ENCODE peak calls at places on chromosomes 16 and 17, in four cellular contexts. D is sigmoid colon, V is body of pancreas, I is heart left ventricle. O is an unnamed sample.
A peak's percentile ranks its signal among the peaks of the same experiment; 100 is the strongest.

GRCh38 chr17:20944014-20944905 is 98.6 kb downstream of the USP22 start:
- DNase-seq in D (no peak), V (peak; percentile 93), I (no peak), O (no peak)

GRCh38 chr17:63631626-63632025 is 9.4 kb downstream of the MAP3K3 start:
- DNase-seq in D (no peak), V (no peak), I (no peak), O (no peak)

GRCh38 chr16:89385712-89386111 is 104.6 kb downstream of the ANKRD11 start:
- DNase-seq in D (peak; percentile 53), V (no peak), I (no peak), O (no peak)

GRCh38 chr17:19660219-19660870 is 11.8 kb downstream of the ALDH3A2 start:
- DNase-seq in D (no peak), V (no peak), I (no peak), O (no peak)

GRCh38 chr16:50425648-50426047 is 56.9 kb upstream of the BRD7 start:
- DNase-seq in D (no peak), V (no peak), I (no peak), O (no peak)

GRCh38 chr17:81902023-81902652 is at the start of gene NPB:
- DNase-seq in D (no peak), V (peak; percentile 47), I (peak; percentile 30), O (no peak)

GRCh38 chr17:55588858-55589257 is 77.6 kb upstream of the SMIM36 start:
- DNase-seq in D (no peak), V (no peak), I (no peak), O (no peak)

GRCh38 chr17:51734976-51735375 is 423.5 kb downstream of the CA10 start:
- DNase-seq in D (no peak), V (no peak), I (no peak), O (no peak)

GRCh38 chr16:84268661-84269060 is 26.0 kb upstream of the WFDC1 start:
- DNase-seq in D (no peak), V (no peak), I (no peak), O (no peak)

GRCh38 chr17:80892019-80892855 is 99.4 kb upstream of the CHMP6 start:
- DNase-seq in D (peak; percentile 77), V (no peak), I (peak; percentile 85), O (peak; percentile 88)

GRCh38 chr17:35423761-35424160 is 8.5 kb downstream of the SLFN12 start:
- DNase-seq in D (no peak), V (no peak), I (no peak), O (no peak)

GRCh38 chr16:57619606-57620315 is 8.7 kb upstream of the ADGRG1 start:
- DNase-seq in D (peak; percentile 35), V (peak; percentile 91), I (no peak), O (peak; percentile 67)

GRCh38 chr16:67482260-67482924 is 955 bp downstream of the AGRP start:
- DNase-seq in D (no peak), V (no peak), I (no peak), O (peak; percentile 83)

GRCh38 chr16:80620656-80621605 is 80.1 kb downstream of the DYNLRB2 start:
- DNase-seq in D (no peak), V (no peak), I (no peak), O (no peak)

GRCh38 chr16:77548766-77549165 is 113.9 kb upstream of the ADAMTS18 start:
- DNase-seq in D (no peak), V (no peak), I (no peak), O (no peak)

GRCh38 chr16:88936008-88936912 is 40.7 kb downstream of the CBFA2T3 start:
- DNase-seq in D (peak; percentile 84), V (peak; percentile 52), I (no peak), O (peak; percentile 91)

GRCh38 chr16:12119562-12119961 is 143.0 kb downstream of the SNX29 start:
- DNase-seq in D (no peak), V (no peak), I (peak; percentile 40), O (no peak)

GRCh38 chr17:39635614-39636176 is 1.2 kb upstream of the STARD3 start:
- DNase-seq in D (no peak), V (no peak), I (no peak), O (no peak)

GRCh38 chr17:42247734-42248133 is 28.5 kb downstream of the STAT5B start:
- DNase-seq in D (peak; percentile 66), V (no peak), I (no peak), O (no peak)

GRCh38 chr17:17837380-17837821 is 615 bp upstream of the SREBF1 start:
- DNase-seq in D (peak; percentile 86), V (peak; percentile 45), I (peak; percentile 74), O (no peak)

GRCh38 chr17:8060274-8060673 is 21.4 kb downstream of the ALOX15B start:
- DNase-seq in D (peak; percentile 65), V (peak; percentile 70), I (no peak), O (peak; percentile 51)

GRCh38 chr16:66976746-66977145 is 11.6 kb upstream of the CES4A start:
- DNase-seq in D (no peak), V (no peak), I (no peak), O (no peak)

GRCh38 chr16:57701759-57702371 is 7.3 kb downstream of the DRC7 start:
- DNase-seq in D (no peak), V (no peak), I (no peak), O (no peak)

GRCh38 chr17:59490259-59490658 is 75.2 kb upstream of the DHX40 start:
- DNase-seq in D (no peak), V (no peak), I (no peak), O (no peak)

GRCh38 chr17:52419256-52419655 is 260.7 kb upstream of the CA10 start:
- DNase-seq in D (no peak), V (peak; percentile 82), I (no peak), O (no peak)

GRCh38 chr17:28963212-28963611 is 11.9 kb upstream of the PHF12 start:
- DNase-seq in D (peak; percentile 8), V (no peak), I (no peak), O (peak; percentile 15)

GRCh38 chr17:16269658-16270057 is 52.6 kb downstream of the PIGL start:
- DNase-seq in D (no peak), V (no peak), I (no peak), O (no peak)

GRCh38 chr17:10177921-10178788 is 20.3 kb downstream of the GAS7 start:
- DNase-seq in D (no peak), V (no peak), I (peak; percentile 45), O (no peak)

GRCh38 chr17:50919321-50920040 is 53.3 kb upstream of the TOB1 start:
- DNase-seq in D (peak; percentile 97), V (peak; percentile 98), I (peak; percentile 96), O (peak; percentile 89)

GRCh38 chr17:8119575-8120519 is 1.5 kb upstream of the ALOXE3 start:
- DNase-seq in D (peak; percentile 87), V (peak; percentile 86), I (peak; percentile 73), O (peak; percentile 87)

GRCh38 chr17:20728181-20728580 is 148.7 kb downstream of the CDRT15L2 start:
- DNase-seq in D (no peak), V (no peak), I (no peak), O (no peak)

GRCh38 chr16:15772579-15773293 is 84.1 kb downstream of the MYH11 start:
- DNase-seq in D (no peak), V (no peak), I (no peak), O (peak; percentile 5)

GRCh38 chr17:11598274-11599221 is at the start of gene DNAH9:
- DNase-seq in D (peak; percentile 97), V (peak; percentile 99), I (peak; percentile 98), O (peak; percentile 89)

GRCh38 chr17:77619326-77619725 is 339.2 kb upstream of the TNRC6C start:
- DNase-seq in D (peak; percentile 35), V (no peak), I (no peak), O (no peak)

GRCh38 chr16:72042157-72042660 is 12.1 kb upstream of the HP start:
- DNase-seq in D (no peak), V (peak; percentile 71), I (no peak), O (no peak)

GRCh38 chr16:88524274-88524972 is 45.8 kb upstream of the ZC3H18 start:
- DNase-seq in D (no peak), V (no peak), I (no peak), O (no peak)

GRCh38 chr17:27457731-27458523 is 1.7 kb downstream of the KSR1 start:
- DNase-seq in D (no peak), V (no peak), I (no peak), O (no peak)
- TF ChIP-seq POLR2A in D (no peak), V (peak; percentile 36), I (no peak), O (no peak)

DNA sequence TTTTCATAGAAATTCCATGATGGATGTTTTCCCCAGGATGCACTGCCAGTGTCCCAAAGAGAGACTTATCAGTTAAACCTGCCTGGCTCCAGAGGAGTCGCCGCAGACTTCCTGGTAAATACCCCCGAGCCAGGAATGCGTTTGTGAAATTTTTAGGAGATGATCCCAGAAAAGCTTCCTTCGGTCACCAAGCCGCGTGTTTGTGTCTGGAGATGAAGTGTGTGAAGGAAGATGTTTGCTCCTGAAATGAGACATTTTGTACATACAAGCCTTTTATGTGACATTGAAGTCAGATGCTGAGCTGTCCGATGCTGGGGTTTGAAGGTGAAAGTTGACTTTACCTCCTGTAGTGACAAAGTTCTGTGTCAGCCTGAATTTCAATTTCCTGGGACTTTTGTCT is 188.7 kb downstream of the MSI2 start:
- DNase-seq in D (no peak), V (no peak), I (no peak), O (no peak)
- H3K27ac ChIP-seq in D (no peak overlapping the region), V (no peak overlapping the region), I (no peak overlapping the region), O (no peak overlapping the region)

DNA sequence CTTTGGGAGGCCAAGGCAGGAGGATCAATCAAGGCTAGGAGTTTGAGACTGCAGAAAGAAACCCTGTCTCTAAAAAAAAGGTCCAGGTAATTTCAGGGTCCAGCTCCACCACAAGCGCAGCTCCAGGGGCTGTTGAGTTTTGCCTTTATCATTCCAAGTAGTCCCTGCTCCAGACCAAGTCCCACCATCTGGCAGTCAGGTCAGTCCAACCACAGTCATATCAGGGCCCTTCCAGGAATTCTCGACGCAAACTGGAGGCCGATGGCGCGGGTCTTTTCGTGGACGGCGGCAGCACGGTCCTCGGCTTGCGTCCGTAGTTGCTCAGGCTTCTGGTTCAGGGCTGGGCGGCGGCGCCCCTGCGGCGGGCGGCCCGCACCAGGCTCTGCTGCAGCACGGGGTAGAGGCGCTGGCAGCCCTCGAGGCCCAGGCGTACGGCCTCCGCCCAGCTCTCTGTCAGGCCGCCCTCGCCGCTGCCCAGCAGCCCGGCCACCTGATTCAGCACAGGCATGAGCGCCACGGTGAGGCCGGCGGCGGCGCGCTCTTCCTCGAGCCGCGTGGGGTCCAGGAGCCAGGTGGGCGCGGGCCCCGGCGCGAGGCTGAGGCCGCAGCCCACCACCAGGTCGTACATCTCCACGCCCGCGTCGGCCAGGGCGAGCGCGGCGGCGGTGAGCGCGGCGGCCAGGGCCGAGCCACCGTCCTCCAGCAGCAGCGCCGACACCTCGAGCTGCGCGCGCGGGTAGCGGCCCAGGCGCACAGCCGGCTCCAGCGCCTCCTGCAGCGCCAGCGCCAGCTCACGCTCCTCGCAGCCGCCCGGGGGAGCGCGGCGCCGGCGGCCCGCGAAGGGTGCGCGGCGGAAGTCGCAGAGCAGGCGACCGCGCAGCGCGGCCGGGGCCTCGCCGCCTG is 741 bp downstream of the EXOSC6 start:
- DNase-seq in D (no peak), V (peak; percentile 39), I (no peak), O (peak; percentile 85)
- TF ChIP-seq POLR2A in D (no peak), V (no peak), I (no peak), O (no peak)

GRCh38 chr17:4365103-4365627 is 1.3 kb downstream of the UBE2G1 start:
- DNase-seq in D (peak; percentile 96), V (peak; percentile 94), I (peak; percentile 95), O (peak; percentile 97)
- H3K27ac ChIP-seq in D (peak overlapping the region; percentile 100), V (peak overlapping the region; percentile 97), I (peak overlapping the region; percentile 99), O (peak overlapping the region; percentile 98)

GRCh38 chr16:2155091-2156024 is at the start of gene TRAF7:
- DNase-seq in D (peak; percentile 100), V (peak; percentile 99), I (peak; percentile 99), O (peak; percentile 99)
- TF ChIP-seq POLR2A in D (peak; percentile 100), V (peak; percentile 100), I (peak; percentile 100), O (peak; percentile 96)

O was measured in spleen.